ENCODE peak calls at places on chromosomes 1 and 21, in five cellular contexts. One of them, this sample, is unnamed.

GRCh38 chr1:161989108-161989507 is 34.6 kb downstream of the OLFML2B start:
- DNase-seq in Calu3: no peak
- DNase-seq in neural crest cell: no peak
- DNase-seq in stimulated activated CD8-positive, alpha-beta memory T cell treated with anti-CD3 and anti-CD28 coated beads, Interleukin-15, amount 100 ng/mL, for 48 hours: no peak
- DNase-seq in GM23248: peak
- DNase-seq in this sample: no peak

GRCh38 chr1:97091679-97092078 is 370.1 kb downstream of the PTBP2 start:
- DNase-seq in Calu3: no peak
- DNase-seq in neural crest cell: no peak
- DNase-seq in stimulated activated CD8-positive, alpha-beta memory T cell treated with anti-CD3 and anti-CD28 coated beads, Interleukin-15, amount 100 ng/mL, for 48 hours: no peak
- DNase-seq in GM23248: no peak
- DNase-seq in this sample: no peak

GRCh38 chr1:54006508-54006907 is 11.5 kb downstream of the LDLRAD1 start:
- DNase-seq in Calu3: no peak
- DNase-seq in neural crest cell: no peak
- DNase-seq in stimulated activated CD8-positive, alpha-beta memory T cell treated with anti-CD3 and anti-CD28 coated beads, Interleukin-15, amount 100 ng/mL, for 48 hours: no peak
- DNase-seq in GM23248: no peak
- DNase-seq in this sample: no peak

GRCh38 chr1:208179850-208180416 is 64.3 kb downstream of the PLXNA2 start:
- DNase-seq in Calu3: no peak
- DNase-seq in neural crest cell: no peak
- DNase-seq in stimulated activated CD8-positive, alpha-beta memory T cell treated with anti-CD3 and anti-CD28 coated beads, Interleukin-15, amount 100 ng/mL, for 48 hours: no peak
- DNase-seq in GM23248: no peak
- DNase-seq in this sample: no peak

GRCh38 chr1:206660136-206660535 is 24.6 kb upstream of the MAPKAPK2 start:
- DNase-seq in Calu3: no peak
- DNase-seq in neural crest cell: no peak
- DNase-seq in stimulated activated CD8-positive, alpha-beta memory T cell treated with anti-CD3 and anti-CD28 coated beads, Interleukin-15, amount 100 ng/mL, for 48 hours: no peak
- DNase-seq in GM23248: no peak
- DNase-seq in this sample: no peak

GRCh38 chr1:39574646-39575045 is 1.9 kb downstream of the PABPC4 start:
- DNase-seq in Calu3: peak
- DNase-seq in neural crest cell: no peak
- DNase-seq in stimulated activated CD8-positive, alpha-beta memory T cell treated with anti-CD3 and anti-CD28 coated beads, Interleukin-15, amount 100 ng/mL, for 48 hours: no peak
- DNase-seq in GM23248: peak
- DNase-seq in this sample: no peak

GRCh38 chr1:229640455-229640854 is 14.4 kb downstream of the URB2 start:
- DNase-seq in Calu3: no peak
- DNase-seq in neural crest cell: no peak
- DNase-seq in stimulated activated CD8-positive, alpha-beta memory T cell treated with anti-CD3 and anti-CD28 coated beads, Interleukin-15, amount 100 ng/mL, for 48 hours: no peak
- DNase-seq in GM23248: no peak
- DNase-seq in this sample: no peak

GRCh38 chr1:234721476-234722266 is 111.7 kb upstream of the IRF2BP2 start:
- DNase-seq in Calu3: no peak
- DNase-seq in neural crest cell: no peak
- DNase-seq in stimulated activated CD8-positive, alpha-beta memory T cell treated with anti-CD3 and anti-CD28 coated beads, Interleukin-15, amount 100 ng/mL, for 48 hours: no peak
- DNase-seq in GM23248: peak
- DNase-seq in this sample: no peak

GRCh38 chr1:162571696-162572095 is 10.2 kb downstream of the UAP1 start:
- DNase-seq in Calu3: no peak
- DNase-seq in neural crest cell: no peak
- DNase-seq in stimulated activated CD8-positive, alpha-beta memory T cell treated with anti-CD3 and anti-CD28 coated beads, Interleukin-15, amount 100 ng/mL, for 48 hours: no peak
- DNase-seq in GM23248: no peak
- DNase-seq in this sample: no peak

GRCh38 chr21:44845418-44846200 is 27.7 kb upstream of the SUMO3 start:
- DNase-seq in Calu3: peak
- DNase-seq in neural crest cell: peak
- DNase-seq in stimulated activated CD8-positive, alpha-beta memory T cell treated with anti-CD3 and anti-CD28 coated beads, Interleukin-15, amount 100 ng/mL, for 48 hours: peak
- DNase-seq in GM23248: peak
- DNase-seq in this sample: peak

GRCh38 chr21:36923270-36923669 is 43.2 kb downstream of the HLCS start:
- DNase-seq in Calu3: no peak
- DNase-seq in neural crest cell: no peak
- DNase-seq in stimulated activated CD8-positive, alpha-beta memory T cell treated with anti-CD3 and anti-CD28 coated beads, Interleukin-15, amount 100 ng/mL, for 48 hours: no peak
- DNase-seq in GM23248: no peak
- DNase-seq in this sample: no peak

GRCh38 chr1:8536521-8536920 is 218.6 kb downstream of the SLC45A1 start:
- DNase-seq in Calu3: no peak
- DNase-seq in neural crest cell: no peak
- DNase-seq in stimulated activated CD8-positive, alpha-beta memory T cell treated with anti-CD3 and anti-CD28 coated beads, Interleukin-15, amount 100 ng/mL, for 48 hours: no peak
- DNase-seq in GM23248: no peak
- DNase-seq in this sample: no peak

GRCh38 chr1:116306837-116307442 is 66.1 kb upstream of the ATP1A1 start:
- DNase-seq in Calu3: no peak
- DNase-seq in neural crest cell: no peak
- DNase-seq in stimulated activated CD8-positive, alpha-beta memory T cell treated with anti-CD3 and anti-CD28 coated beads, Interleukin-15, amount 100 ng/mL, for 48 hours: no peak
- DNase-seq in GM23248: no peak
- DNase-seq in this sample: no peak

GRCh38 chr1:193457676-193458075 is 271.3 kb upstream of the B3GALT2 start:
- DNase-seq in Calu3: no peak
- DNase-seq in neural crest cell: no peak
- DNase-seq in stimulated activated CD8-positive, alpha-beta memory T cell treated with anti-CD3 and anti-CD28 coated beads, Interleukin-15, amount 100 ng/mL, for 48 hours: no peak
- DNase-seq in GM23248: peak
- DNase-seq in this sample: no peak

GRCh38 chr1:108130812-108131211 is 69.3 kb downstream of the SLC25A24 start:
- DNase-seq in Calu3: no peak
- DNase-seq in neural crest cell: no peak
- DNase-seq in stimulated activated CD8-positive, alpha-beta memory T cell treated with anti-CD3 and anti-CD28 coated beads, Interleukin-15, amount 100 ng/mL, for 48 hours: no peak
- DNase-seq in GM23248: no peak
- DNase-seq in this sample: no peak

GRCh38 chr1:209547626-209548025 is 35.9 kb upstream of the CAMK1G start:
- DNase-seq in Calu3: no peak
- DNase-seq in neural crest cell: no peak
- DNase-seq in stimulated activated CD8-positive, alpha-beta memory T cell treated with anti-CD3 and anti-CD28 coated beads, Interleukin-15, amount 100 ng/mL, for 48 hours: no peak
- DNase-seq in GM23248: no peak
- DNase-seq in this sample: no peak

GRCh38 chr21:34986561-34987533 is 62.3 kb downstream of the RUNX1 start:
- DNase-seq in Calu3: peak
- DNase-seq in neural crest cell: no peak
- DNase-seq in stimulated activated CD8-positive, alpha-beta memory T cell treated with anti-CD3 and anti-CD28 coated beads, Interleukin-15, amount 100 ng/mL, for 48 hours: peak
- DNase-seq in GM23248: peak
- DNase-seq in this sample: peak

GRCh38 chr1:14647777-14648176 is 49.3 kb downstream of the KAZN start:
- DNase-seq in Calu3: no peak
- DNase-seq in neural crest cell: no peak
- DNase-seq in stimulated activated CD8-positive, alpha-beta memory T cell treated with anti-CD3 and anti-CD28 coated beads, Interleukin-15, amount 100 ng/mL, for 48 hours: no peak
- DNase-seq in GM23248: no peak
- DNase-seq in this sample: no peak

GRCh38 chr1:218209351-218209861 is 75.7 kb upstream of the RRP15 start:
- DNase-seq in Calu3: no peak
- DNase-seq in neural crest cell: no peak
- DNase-seq in stimulated activated CD8-positive, alpha-beta memory T cell treated with anti-CD3 and anti-CD28 coated beads, Interleukin-15, amount 100 ng/mL, for 48 hours: no peak
- DNase-seq in GM23248: peak
- DNase-seq in this sample: no peak

GRCh38 chr1:58812926-58813325 is 29.1 kb upstream of the JUN start:
- DNase-seq in Calu3: no peak
- DNase-seq in neural crest cell: no peak
- DNase-seq in stimulated activated CD8-positive, alpha-beta memory T cell treated with anti-CD3 and anti-CD28 coated beads, Interleukin-15, amount 100 ng/mL, for 48 hours: no peak
- DNase-seq in GM23248: no peak
- DNase-seq in this sample: no peak

GRCh38 chr1:115184951-115185331 is 95.6 kb upstream of the TSPAN2 start:
- DNase-seq in Calu3: no peak
- DNase-seq in neural crest cell: no peak
- DNase-seq in stimulated activated CD8-positive, alpha-beta memory T cell treated with anti-CD3 and anti-CD28 coated beads, Interleukin-15, amount 100 ng/mL, for 48 hours: no peak
- DNase-seq in GM23248: peak
- DNase-seq in this sample: no peak

GRCh38 chr21:26124421-26124833 is 46.1 kb downstream of the APP start:
- DNase-seq in Calu3: no peak
- DNase-seq in neural crest cell: no peak
- DNase-seq in stimulated activated CD8-positive, alpha-beta memory T cell treated with anti-CD3 and anti-CD28 coated beads, Interleukin-15, amount 100 ng/mL, for 48 hours: no peak
- DNase-seq in GM23248: peak
- DNase-seq in this sample: no peak

GRCh38 chr21:46379691-46380090 is 55.7 kb downstream of the PCNT start:
- DNase-seq in Calu3: no peak
- DNase-seq in neural crest cell: no peak
- DNase-seq in stimulated activated CD8-positive, alpha-beta memory T cell treated with anti-CD3 and anti-CD28 coated beads, Interleukin-15, amount 100 ng/mL, for 48 hours: no peak
- DNase-seq in GM23248: no peak
- DNase-seq in this sample: no peak

GRCh38 chr1:208595745-208596144 is 351.6 kb upstream of the PLXNA2 start:
- DNase-seq in Calu3: no peak
- DNase-seq in neural crest cell: no peak
- DNase-seq in stimulated activated CD8-positive, alpha-beta memory T cell treated with anti-CD3 and anti-CD28 coated beads, Interleukin-15, amount 100 ng/mL, for 48 hours: no peak
- DNase-seq in GM23248: peak
- DNase-seq in this sample: no peak

GRCh38 chr21:28308516-28308915 is 684.2 kb downstream of the LTN1 start:
- DNase-seq in Calu3: no peak
- DNase-seq in neural crest cell: no peak
- DNase-seq in stimulated activated CD8-positive, alpha-beta memory T cell treated with anti-CD3 and anti-CD28 coated beads, Interleukin-15, amount 100 ng/mL, for 48 hours: no peak
- DNase-seq in GM23248: peak
- DNase-seq in this sample: no peak

GRCh38 chr1:202130275-202130646 is 7.5 kb downstream of the GPR37L1 start:
- DNase-seq in Calu3: no peak
- DNase-seq in neural crest cell: peak
- DNase-seq in stimulated activated CD8-positive, alpha-beta memory T cell treated with anti-CD3 and anti-CD28 coated beads, Interleukin-15, amount 100 ng/mL, for 48 hours: no peak
- DNase-seq in GM23248: no peak
- DNase-seq in this sample: no peak